ENCODE peak calls at places on chromosomes 3 and 15, in eight cellular contexts. U is tibial nerve, P is A549, I is BJ, Y is IMR-90, R is spleen, D is astrocyte of the cerebellum, G is AG10803. S is an unnamed sample.

GRCh38 chr15:70099966-70100494 is 2.3 kb upstream of the TLE3 start:
- DNase-seq in G (no peak), D (no peak), U (no peak), Y (no peak), P (no peak), R (no peak), I (no peak), S (no peak)

GRCh38 chr3:37912052-37912733 is 50.5 kb downstream of the CTDSPL start:
- DNase-seq in G (no peak), P (no peak), D (no peak), Y (no peak), U (no peak), I (no peak), R (no peak), S (no peak)

GRCh38 chr3:146542179-146542578 is 2.2 kb downstream of the PLSCR1 start:
- DNase-seq in D (no peak), P (no peak), I (no peak), G (peak; percentile 50), Y (peak; percentile 65), U (no peak), R (no peak), S (no peak)

GRCh38 chr3:46984591-46985459 is 5.4 kb downstream of the NBEAL2 start:
- DNase-seq in Y (no peak), P (no peak), R (peak; percentile 71), G (no peak), I (no peak), U (no peak), D (no peak), S (no peak)

GRCh38 chr3:29552036-29552435 is 271.2 kb downstream of the RBMS3 start:
- DNase-seq in I (no peak), R (no peak), D (no peak), U (no peak), Y (peak; percentile 35), P (no peak), G (no peak), S (no peak)

GRCh38 chr3:48347500-48347899 is 14.0 kb upstream of the SPINK8 start:
- DNase-seq in P (no peak), I (no peak), G (no peak), Y (no peak), U (no peak), D (no peak), R (no peak), S (no peak)

GRCh38 chr3:53850895-53851294 is 4.5 kb downstream of the IL17RB start:
- DNase-seq in U (no peak), Y (peak; percentile 58), D (no peak), I (no peak), P (no peak), G (peak; percentile 36), R (no peak), S (no peak)

GRCh38 chr15:80779658-80780415 is 667 bp downstream of the CEMIP start:
- DNase-seq in P (peak; percentile 41), D (no peak), R (no peak), U (no peak), G (no peak), I (no peak), Y (peak; percentile 43), S (no peak)

GRCh38 chr3:195249057-195249770 is 21.7 kb downstream of the XXYLT1 start:
- DNase-seq in I (no peak), P (no peak), Y (no peak), G (no peak), U (no peak), D (no peak), R (no peak), S (no peak)

GRCh38 chr3:44021646-44022594 is 219.8 kb upstream of the TOPAZ1 start:
- DNase-seq in R (no peak), I (no peak), Y (no peak), U (no peak), P (no peak), D (no peak), G (peak; percentile 25), S (no peak)

GRCh38 chr15:99361541-99362185 is 110.4 kb downstream of the LRRC28 start:
- DNase-seq in G (peak; percentile 22), Y (peak; percentile 42), P (no peak), D (no peak), I (no peak), U (no peak), R (no peak), S (no peak)

GRCh38 chr15:43302155-43302554 is 28.2 kb downstream of the LCMT2 start:
- DNase-seq in Y (no peak), U (no peak), I (no peak), D (no peak), R (no peak), G (no peak), P (no peak), S (no peak)

GRCh38 chr3:115808816-115809215 is 185.5 kb downstream of the GAP43 start:
- DNase-seq in U (no peak), G (peak; percentile 26), P (no peak), D (no peak), I (no peak), R (no peak), Y (no peak), S (no peak)

GRCh38 chr15:43941071-43941470 is 114.3 kb downstream of the WDR76 start:
- DNase-seq in I (no peak), R (no peak), U (no peak), P (no peak), Y (no peak), G (no peak), D (no peak), S (no peak)

GRCh38 chr3:57544181-57545125 is at the start of gene DNAH12:
- DNase-seq in Y (no peak), R (no peak), D (peak; percentile 26), U (no peak), I (no peak), P (peak; percentile 8), G (no peak), S (no peak)

GRCh38 chr15:49464513-49464912 is 41.5 kb downstream of the FGF7 start:
- DNase-seq in I (no peak), G (peak; percentile 39), R (no peak), P (no peak), Y (no peak), U (no peak), D (no peak), S (no peak)

GRCh38 chr15:58348095-58348812 is 83.5 kb upstream of the LIPC start:
- DNase-seq in R (no peak), U (no peak), D (no peak), I (no peak), G (no peak), P (no peak), Y (no peak), S (no peak)

GRCh38 chr15:49978171-49978570 is 140.9 kb downstream of the ATP8B4 start:
- DNase-seq in Y (no peak), R (no peak), U (no peak), D (no peak), G (peak; percentile 11), I (no peak), P (no peak), S (no peak)

GRCh38 chr3:180855364-180855763 is 57.1 kb upstream of the FXR1 start:
- DNase-seq in R (no peak), P (no peak), I (no peak), D (no peak), U (no peak), Y (no peak), G (no peak), S (no peak)

GRCh38 chr3:14511623-14511965 is 28.5 kb downstream of the GRIP2 start:
- DNase-seq in U (no peak), R (no peak), Y (no peak), I (no peak), G (no peak), P (no peak), D (no peak), S (no peak)

GRCh38 chr15:41827290-41827879 is 507 bp upstream of the JMJD7 start:
- DNase-seq in R (no peak), P (no peak), Y (no peak), D (no peak), G (no peak), I (no peak), U (no peak), S (no peak)

GRCh38 chr3:172333692-172334457 is 114.4 kb downstream of the GHSR start:
- DNase-seq in P (no peak), U (no peak), Y (no peak), I (no peak), D (no peak), R (no peak), G (no peak), S (no peak)
- TF ChIP-seq CTCF in P (peak; percentile 18), U (no peak), Y (no peak), I (no peak), D (peak; percentile 35), R (no peak), G (no peak), S (no peak)

GRCh38 chr3:100042144-100042543 is 72.2 kb downstream of the FILIP1L start:
- DNase-seq in P (no peak), I (peak; percentile 81), U (no peak), Y (peak; percentile 93), D (no peak), G (peak; percentile 90), R (no peak), S (peak; percentile 88)

GRCh38 chr3:100043271-100043670 is 71.0 kb downstream of the FILIP1L start:
- DNase-seq in R (no peak), P (no peak), D (no peak), Y (no peak), G (no peak), U (no peak), I (no peak), S (no peak)

GRCh38 chr3:100041328-100041749 is 73.0 kb downstream of the FILIP1L start:
- DNase-seq in D (peak; percentile 87), P (no peak), G (peak; percentile 90), Y (peak; percentile 91), R (no peak), I (peak; percentile 88), U (no peak), S (peak; percentile 67)

GRCh38 chr3:100040846-100041245 is 73.5 kb downstream of the FILIP1L start:
- DNase-seq in I (no peak), U (no peak), G (peak; percentile 73), R (no peak), P (no peak), D (no peak), Y (peak; percentile 80), S (no peak)

DNA sequence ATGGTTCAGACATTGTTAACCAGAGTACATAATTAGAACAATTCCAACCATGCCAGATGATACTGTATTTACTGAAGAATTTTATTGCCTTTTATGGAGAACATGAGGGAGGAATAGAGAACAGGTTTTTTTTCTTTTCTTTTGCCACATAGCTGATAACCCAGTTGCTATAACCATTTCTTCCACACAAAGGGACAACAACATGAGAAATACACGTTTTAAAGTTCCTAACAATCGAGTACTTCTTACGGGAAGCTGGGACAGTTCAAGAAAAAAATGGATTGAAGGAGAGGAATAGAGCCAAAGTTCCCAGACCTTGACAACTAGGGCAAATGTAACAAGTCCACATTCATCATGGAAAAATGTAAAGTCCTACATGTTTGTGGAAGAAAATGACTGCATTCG is 71.7 kb downstream of the FILIP1L start:
- DNase-seq in D (no peak), U (no peak), G (peak; percentile 86), P (no peak), R (no peak), I (no peak), Y (peak; percentile 64), S (peak; percentile 63)
- H3K4me3 ChIP-seq in D (no peak overlapping the region), U (no peak overlapping the region), G (no peak overlapping the region), P (no peak overlapping the region), R (no peak overlapping the region), I (no peak overlapping the region), Y (no peak overlapping the region), S (no peak overlapping the region)

GRCh38 chr3:179666436-179667035 is 13.7 kb downstream of the USP13 start:
- DNase-seq in I (no peak), P (no peak), Y (no peak), G (peak; percentile 31), D (no peak), U (no peak), R (no peak), S (no peak)
- TF ChIP-seq CTCF in I (no peak), P (no peak), Y (no peak), G (no peak), D (peak; percentile 15), U (no peak), R (no peak), S (no peak)

GRCh38 chr15:98085003-98085639 is 124.6 kb downstream of the ARRDC4 start:
- DNase-seq in R (no peak), D (peak; percentile 77), I (no peak), G (peak; percentile 78), P (peak; percentile 23), U (no peak), Y (peak; percentile 69), S (no peak)
- H3K4me3 ChIP-seq in R (no peak overlapping the region), D (no peak overlapping the region), I (no peak overlapping the region), G (no peak overlapping the region), P (no peak overlapping the region), U (no peak overlapping the region), Y (no peak overlapping the region), S (no peak overlapping the region)

S was measured in AG04449.